ENCODE peak calls at places on chromosomes 7 and 10, in six cellular contexts. N is AG10803, B is caudate nucleus, Z is NB4, Y is body of pancreas, I is spleen. E is an unnamed sample.

GRCh38 chr10:100829103-100829870 is 83.5 kb upstream of the SLF2 start:
- DNase-seq in B (no peak), Z (no peak), N (no peak), Y (no peak), I (no peak), E (no peak)

GRCh38 chr7:84304407-84304806 is 109.8 kb upstream of the SEMA3A start:
- DNase-seq in Z (no peak), I (no peak), Y (no peak), N (no peak), B (no peak), E (no peak)

GRCh38 chr7:89238156-89238555 is 442.6 kb upstream of the TEX47 start:
- DNase-seq in I (no peak), N (no peak), Y (no peak), B (no peak), Z (no peak), E (no peak)

GRCh38 chr7:128161466-128162125 is 79.5 kb upstream of the LEP start:
- DNase-seq in N (peak), Y (no peak), I (no peak), Z (no peak), B (no peak), E (no peak)

GRCh38 chr10:102240467-102241036 is 760 bp downstream of the PITX3 start:
- DNase-seq in N (no peak), B (no peak), Z (no peak), Y (no peak), I (no peak), E (no peak)

GRCh38 chr7:92496876-92497275 is 19.1 kb upstream of the ERVW-1 start:
- DNase-seq in Z (no peak), I (no peak), Y (no peak), B (no peak), N (peak), E (no peak)

GRCh38 chr7:83824214-83824613 is 175.3 kb upstream of the SEMA3E start:
- DNase-seq in B (no peak), N (no peak), I (no peak), Y (no peak), Z (no peak), E (no peak)

GRCh38 chr10:78309536-78310237 is 276.0 kb downstream of the RPS24 start:
- DNase-seq in N (no peak), I (no peak), Z (no peak), Y (no peak), B (no peak), E (no peak)

GRCh38 chr10:77673086-77673485 is 35.5 kb upstream of the KCNMA1 start:
- DNase-seq in Y (no peak), N (no peak), Z (no peak), B (no peak), I (no peak), E (no peak)

GRCh38 chr7:123242467-123243097 is 42.8 kb upstream of the SLC13A1 start:
- DNase-seq in N (no peak), Z (no peak), Y (no peak), I (no peak), B (no peak), E (no peak)

GRCh38 chr7:108497082-108497725 is 28.7 kb downstream of the PNPLA8 start:
- DNase-seq in Z (peak), B (no peak), Y (peak), N (peak), I (no peak), E (peak)

GRCh38 chr7:11457419-11457818 is 374.6 kb downstream of the THSD7A start:
- DNase-seq in Z (no peak), I (no peak), N (no peak), Y (no peak), B (no peak), E (no peak)

GRCh38 chr10:14259696-14260595 is 70.8 kb downstream of the FRMD4A start:
- DNase-seq in B (no peak), I (no peak), Z (no peak), Y (peak), N (peak), E (no peak)

GRCh38 chr10:102175415-102175814 is 23.2 kb downstream of the NOLC1 start:
- DNase-seq in N (peak), I (no peak), B (no peak), Z (no peak), Y (no peak), E (no peak)

GRCh38 chr10:86366033-86366901 is at the start of gene GRID1:
- DNase-seq in B (no peak), I (peak), N (no peak), Y (peak), Z (peak), E (no peak)

GRCh38 chr7:96819111-96819700 is 109.6 kb upstream of the SEM1 start:
- DNase-seq in I (no peak), N (no peak), Z (no peak), B (no peak), Y (no peak), E (no peak)

GRCh38 chr10:3407208-3407607 is 234.6 kb upstream of the PITRM1 start:
- DNase-seq in I (peak), Z (no peak), N (no peak), B (no peak), Y (no peak), E (no peak)

GRCh38 chr7:82810558-82811259 is 352.0 kb downstream of the PCLO start:
- DNase-seq in B (no peak), N (peak), I (no peak), Y (peak), Z (peak), E (peak)

GRCh38 chr7:156158213-156158612 is 345.9 kb upstream of the SHH start:
- DNase-seq in Z (no peak), I (no peak), Y (peak), B (no peak), N (no peak), E (no peak)

GRCh38 chr7:129262333-129262732 is 37.5 kb downstream of the AHCYL2 start:
- DNase-seq in Z (peak), Y (no peak), N (no peak), I (no peak), B (no peak), E (no peak)

GRCh38 chr7:35241884-35242283 is 12.0 kb downstream of the TBX20 start:
- DNase-seq in B (no peak), N (no peak), Z (no peak), Y (no peak), I (no peak), E (no peak)